ENCODE peak calls at places on chromosomes 5 and 9, in four cellular contexts. B is K562, Q is A549, C is GM12878. Z is an unnamed sample.

GRCh38 chr9:125376261-125377226 is 114.9 kb downstream of the GAPVD1 start:
- DNase-seq in C (no peak), B (no peak), Q (no peak), Z (no peak)

GRCh38 chr5:113133573-113133972 is 157.0 kb downstream of the DCP2 start:
- DNase-seq in B (no peak), C (no peak), Q (no peak), Z (no peak)

GRCh38 chr9:129347323-129348120 is 169.5 kb upstream of the IER5L start:
- DNase-seq in C (no peak), B (no peak), Q (peak; percentile 75), Z (no peak)

GRCh38 chr9:95649801-95650213 is 133.0 kb upstream of the PTCH1 start:
- DNase-seq in B (no peak), C (no peak), Q (no peak), Z (no peak)

GRCh38 chr5:176647030-176647869 is at the start of gene TSPAN17:
- DNase-seq in Q (peak; percentile 98), C (peak; percentile 92), B (peak; percentile 99), Z (peak; percentile 100)

GRCh38 chr5:116439891-116440290 is 134.7 kb downstream of the SEMA6A start:
- DNase-seq in Q (no peak), B (no peak), C (no peak), Z (no peak)

GRCh38 chr5:172156541-172156994 is 31.5 kb downstream of the STK10 start:
- DNase-seq in C (no peak), B (peak; percentile 21), Q (no peak), Z (no peak)

GRCh38 chr9:120377268-120378150 is 202.5 kb downstream of the CDK5RAP2 start:
- DNase-seq in Q (no peak), C (no peak), B (no peak), Z (no peak)

GRCh38 chr9:90927496-90927895 is 125.9 kb downstream of the SYK start:
- DNase-seq in B (no peak), C (no peak), Q (no peak), Z (no peak)

GRCh38 chr5:123664961-123665360 is 153.0 kb downstream of the CSNK1G3 start:
- DNase-seq in B (no peak), C (no peak), Q (no peak), Z (no peak)

GRCh38 chr5:157188270-157188669 is 7.6 kb downstream of the ITK start:
- DNase-seq in C (no peak), Q (no peak), B (no peak), Z (no peak)

GRCh38 chr5:90640484-90641059 is 82.0 kb downstream of the ADGRV1 start:
- DNase-seq in B (no peak), C (peak; percentile 79), Q (no peak), Z (no peak)

GRCh38 chr9:69218166-69218565 is 44.1 kb downstream of the TJP2 start:
- DNase-seq in Q (no peak), B (no peak), C (no peak), Z (no peak)

GRCh38 chr9:133207021-133207531 is 2.0 kb downstream of the OBP2B start:
- DNase-seq in B (no peak), C (no peak), Q (no peak), Z (no peak)

GRCh38 chr5:124433170-124433569 is 313.3 kb downstream of the ZNF608 start:
- DNase-seq in B (no peak), C (no peak), Q (no peak), Z (no peak)

GRCh38 chr5:173830421-173830820 is 57.7 kb upstream of the CPEB4 start:
- DNase-seq in B (no peak), C (no peak), Q (no peak), Z (no peak)

GRCh38 chr9:84953797-84954695 is 284.5 kb downstream of the NTRK2 start:
- DNase-seq in C (no peak), B (peak; percentile 77), Q (peak; percentile 74), Z (peak; percentile 87)

GRCh38 chr5:9715891-9716335 is 85.8 kb upstream of the TAS2R1 start:
- DNase-seq in C (no peak), B (no peak), Q (no peak), Z (no peak)

GRCh38 chr5:76197726-76198125 is 114.5 kb downstream of the SV2C start:
- DNase-seq in B (no peak), Q (no peak), C (no peak), Z (no peak)

GRCh38 chr9:120571443-120572257 is 8.3 kb downstream of the CDK5RAP2 start:
- DNase-seq in B (no peak), Q (peak; percentile 28), C (no peak), Z (no peak)

GRCh38 chr5:3022665-3023064 is 271.2 kb upstream of the IRX2 start:
- DNase-seq in B (no peak), C (no peak), Q (no peak), Z (no peak)

GRCh38 chr5:8828596-8829321 is 717.1 kb downstream of the SEMA5A start:
- DNase-seq in B (no peak), Q (no peak), C (no peak), Z (no peak)

GRCh38 chr9:36946653-36947052 is 87.4 kb downstream of the PAX5 start:
- DNase-seq in B (no peak), Q (no peak), C (no peak), Z (no peak)

GRCh38 chr5:26009742-26010141 is 1028.6 kb downstream of the CDH9 start:
- DNase-seq in C (no peak), B (no peak), Q (peak; percentile 65), Z (peak; percentile 52)

DNA sequence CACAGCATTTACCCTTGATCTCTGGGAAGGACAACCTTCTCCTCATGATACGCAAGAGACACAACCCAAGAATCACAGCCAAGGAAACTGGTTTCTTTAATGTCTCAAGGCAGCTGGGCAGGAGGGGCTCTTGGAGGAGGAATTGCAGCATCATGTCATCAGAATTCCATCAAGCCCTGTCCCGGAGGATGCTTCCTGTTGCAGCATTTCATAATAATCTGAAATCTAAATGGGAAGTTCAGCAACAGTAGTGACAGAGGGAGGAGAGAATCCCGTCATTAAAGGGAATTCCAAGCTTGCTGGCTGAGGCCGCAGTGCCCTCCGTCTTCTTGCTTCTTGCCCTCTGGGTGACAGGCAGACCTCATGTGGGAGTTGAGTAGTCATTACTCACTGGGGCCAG is 192.7 kb downstream of the TENT4A start:
- DNase-seq in Q (peak; percentile 8), C (no peak), B (no peak), Z (no peak)
- TF ChIP-seq ESRRA in Q (no peak), C (no peak), B (no peak), Z (no peak)

DNA sequence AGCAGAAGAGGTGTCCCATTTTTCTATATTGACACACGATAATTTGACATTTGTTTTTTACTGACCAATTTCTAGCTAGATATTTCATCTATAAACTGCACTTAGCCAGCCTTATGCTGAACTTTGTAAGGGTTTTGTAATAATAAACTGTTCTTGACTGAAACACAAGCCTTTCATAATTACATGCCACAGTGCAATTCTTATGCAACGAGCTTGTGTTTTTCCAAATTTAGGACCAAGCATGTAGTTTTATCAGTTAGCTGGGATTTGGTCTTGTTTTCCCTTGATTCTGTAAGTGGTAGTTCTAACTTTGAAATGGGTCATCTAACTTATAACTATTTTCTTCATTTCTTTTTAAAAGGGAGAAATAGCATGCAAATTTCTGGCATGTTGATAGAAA is 1.3 kb upstream of the LURAP1L start:
- DNase-seq in Q (no peak), B (no peak), C (no peak), Z (no peak)
- TF ChIP-seq ESRRA in Q (no peak), B (no peak), C (no peak), Z (no peak)

DNA sequence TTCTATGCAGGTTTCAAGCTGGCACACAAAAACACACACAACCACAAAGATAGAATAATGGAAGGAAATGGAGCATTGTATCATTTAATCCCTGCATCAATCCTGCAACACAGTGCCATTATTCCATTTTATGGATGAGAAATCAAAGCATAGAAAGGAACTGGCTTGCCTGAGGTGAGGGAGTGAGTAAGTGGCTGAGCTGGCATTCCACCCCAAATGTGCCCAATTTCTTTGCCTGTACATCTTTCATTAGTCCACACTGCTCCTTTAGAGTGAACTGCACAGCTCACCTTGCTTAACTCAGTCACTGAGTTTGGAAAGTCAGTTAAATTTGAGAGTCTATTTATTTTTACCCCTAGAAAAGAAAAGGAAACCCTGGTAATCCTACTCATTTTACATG is 28.9 kb downstream of the ZNF366 start:
- DNase-seq in Q (no peak), B (no peak), C (no peak), Z (no peak)
- TF ChIP-seq ESRRA in Q (no peak), B (no peak), C (no peak), Z (no peak)

GRCh38 chr9:18216376-18216775 is 257.6 kb upstream of the ADAMTSL1 start:
- DNase-seq in Q (no peak), B (no peak), C (no peak), Z (no peak)

DNA sequence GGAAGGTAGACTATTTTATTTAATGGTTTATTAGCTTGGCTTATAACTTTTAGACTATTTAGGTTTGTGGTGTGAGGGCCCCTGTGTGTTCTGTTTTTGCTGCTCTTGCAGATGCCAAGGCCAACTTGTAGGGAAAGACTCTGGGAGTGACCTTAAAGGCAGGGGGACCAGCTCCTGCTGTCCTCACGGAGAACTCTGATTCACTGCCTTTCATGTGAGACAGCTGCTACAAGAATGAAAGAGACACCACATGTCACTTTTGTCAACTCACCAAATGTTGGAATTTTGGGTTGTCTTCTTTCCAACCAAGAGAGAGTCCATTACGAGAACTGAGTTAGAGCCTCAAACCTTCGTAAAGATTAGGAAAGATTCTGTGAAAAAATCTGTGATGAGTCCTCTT is 258.3 kb upstream of the ADAMTSL1 start:
- DNase-seq in C (no peak), B (no peak), Q (no peak), Z (no peak)
- TF ChIP-seq ESRRA in C (no peak), B (no peak), Q (no peak), Z (no peak)

DNA sequence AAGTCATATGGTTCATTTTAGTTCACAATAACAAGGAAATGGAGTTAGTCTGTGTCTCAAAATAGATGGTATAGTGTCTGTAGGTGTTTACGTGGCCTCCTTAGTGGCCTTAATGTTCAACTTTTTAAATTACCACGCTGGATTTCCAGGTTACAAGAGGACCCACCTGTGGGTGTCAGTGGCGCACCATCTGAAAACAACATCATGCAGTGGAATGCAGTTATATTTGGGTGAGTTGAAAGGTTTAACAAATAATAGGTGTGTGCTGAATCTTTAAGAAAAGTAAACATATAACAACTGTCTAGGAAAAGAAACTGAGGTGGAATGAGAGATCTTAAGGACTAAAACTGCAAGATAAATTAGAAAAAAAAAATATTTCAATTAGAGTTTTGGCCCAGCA is 2.9 kb downstream of the UBE2B start:
- DNase-seq in B (no peak), Q (peak; percentile 36), C (no peak), Z (no peak)
- TF ChIP-seq ESRRA in B (no peak), Q (no peak), C (no peak), Z (no peak)

GRCh38 chr9:136974834-136975535 is 2.3 kb upstream of the PTGDS start:
- DNase-seq in C (no peak), B (no peak), Q (no peak), Z (no peak)

GRCh38 chr9:136978073-136978864 is 965 bp downstream of the PTGDS start:
- DNase-seq in Q (peak; percentile 89), B (peak; percentile 99), C (no peak), Z (peak; percentile 96)

GRCh38 chr9:136977223-136978072 is at the start of gene PTGDS:
- DNase-seq in Q (no peak), C (no peak), B (no peak), Z (no peak)

GRCh38 chr9:136973618-136974617 is 3.4 kb upstream of the PTGDS start:
- DNase-seq in Q (no peak), B (peak; percentile 43), C (no peak), Z (no peak)

DNA sequence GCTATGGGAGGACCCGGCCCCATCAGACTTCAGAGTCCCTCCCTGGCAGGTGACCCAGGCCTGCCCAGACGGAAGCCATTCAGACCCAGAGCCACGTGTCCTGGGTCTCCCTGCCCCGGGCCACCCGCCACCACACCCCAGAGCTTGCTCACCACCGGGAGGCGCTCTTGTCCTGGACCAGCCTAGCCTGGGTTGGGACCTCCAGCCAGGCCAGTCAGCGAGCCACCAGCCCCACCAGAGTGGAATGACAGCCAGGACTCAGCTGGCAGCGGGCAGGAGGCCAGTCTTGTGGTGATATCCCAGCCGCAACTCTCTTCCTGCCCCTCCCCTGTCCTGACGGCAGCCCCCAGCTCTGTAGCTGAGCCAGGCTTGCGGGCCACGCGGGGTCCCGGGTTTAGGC is 1.7 kb upstream of the PTGDS start:
- DNase-seq in C (no peak), Q (no peak), B (peak; percentile 52), Z (peak; percentile 89)
- TF ChIP-seq ESRRA in C (no peak), Q (no peak), B (no peak), Z (no peak)